ENCODE peak calls at places on chromosomes 1 and 21, in five cellular contexts. E is lower lobe of right lung, P is colonic mucosa, D is right atrium auricular region, B is WERI-Rb-1. Y is an unnamed sample.

GRCh38 chr1:51638350-51638749 is 21.5 kb downstream of the OSBPL9 start:
- DNase-seq in E (no peak), P (no peak), D (no peak), B (no peak), Y (no peak)

GRCh38 chr1:87685366-87686136 is 356.9 kb downstream of the LMO4 start:
- DNase-seq in E (no peak), P (no peak), D (no peak), B (peak; percentile 21), Y (no peak)

GRCh38 chr1:205714190-205714905 is 34.0 kb upstream of the SLC45A3 start:
- DNase-seq in E (no peak), P (no peak), D (no peak), B (no peak), Y (no peak)

GRCh38 chr1:162530318-162530984 is 31.1 kb upstream of the UAP1 start:
- DNase-seq in E (no peak), P (no peak), D (no peak), B (no peak), Y (peak; percentile 51)

GRCh38 chr1:194860248-194861201 is 1674.1 kb upstream of the B3GALT2 start:
- DNase-seq in E (no peak), P (no peak), D (no peak), B (no peak), Y (no peak)

GRCh38 chr1:53781654-53782053 is 42.7 kb upstream of the GLIS1 start:
- DNase-seq in E (no peak), P (no peak), D (no peak), B (no peak), Y (no peak)

GRCh38 chr1:79704067-79704466 is 697.5 kb upstream of the ADGRL4 start:
- DNase-seq in E (no peak), P (no peak), D (no peak), B (no peak), Y (no peak)

GRCh38 chr1:14603641-14604040 is 5.2 kb downstream of the KAZN start:
- DNase-seq in E (no peak), P (no peak), D (no peak), B (no peak), Y (no peak)

GRCh38 chr1:159177273-159177907 is 6.0 kb downstream of the CADM3 start:
- DNase-seq in E (no peak), P (peak; percentile 29), D (no peak), B (no peak), Y (no peak)

GRCh38 chr1:43144228-43144627 is 27.9 kb downstream of the EBNA1BP2 start:
- DNase-seq in E (no peak), P (no peak), D (no peak), B (no peak), Y (no peak)

GRCh38 chr1:205510308-205510950 is 6.0 kb downstream of the CDK18 start:
- DNase-seq in E (no peak), P (no peak), D (no peak), B (no peak), Y (no peak)

GRCh38 chr1:245166471-245166885 is 11.7 kb downstream of the KIF26B start:
- DNase-seq in E (no peak), P (no peak), D (no peak), B (peak; percentile 37), Y (no peak)

GRCh38 chr1:235933483-235934116 is 66.9 kb upstream of the LYST start:
- DNase-seq in E (peak; percentile 63), P (no peak), D (no peak), B (no peak), Y (no peak)

GRCh38 chr1:205348559-205349477 is 7.9 kb downstream of the KLHDC8A start:
- DNase-seq in E (no peak), P (no peak), D (no peak), B (peak; percentile 93), Y (peak; percentile 29)

GRCh38 chr1:27618341-27619067 is 14.6 kb upstream of the AHDC1 start:
- DNase-seq in E (no peak), P (no peak), D (no peak), B (no peak), Y (no peak)

GRCh38 chr1:151135433-151136385 is 10.7 kb downstream of the SEMA6C start:
- DNase-seq in E (no peak), P (no peak), D (no peak), B (peak; percentile 79), Y (no peak)

GRCh38 chr1:245046764-245047163 is 108.0 kb upstream of the KIF26B start:
- DNase-seq in E (no peak), P (peak; percentile 22), D (no peak), B (no peak), Y (no peak)

GRCh38 chr1:1033009-1033587 is 13.2 kb downstream of the AGRN start:
- DNase-seq in E (peak; percentile 89), P (peak; percentile 91), D (peak; percentile 61), B (peak; percentile 98), Y (peak; percentile 93)

GRCh38 chr1:241782396-241782795 is 65.6 kb upstream of the EXO1 start:
- DNase-seq in E (no peak), P (no peak), D (no peak), B (no peak), Y (no peak)

GRCh38 chr21:25421327-25422028 is 185.8 kb downstream of the MRPL39 start:
- DNase-seq in E (no peak), P (no peak), D (no peak), B (peak; percentile 63), Y (peak; percentile 79)

GRCh38 chr1:169060010-169060722 is 46.3 kb upstream of the ATP1B1 start:
- DNase-seq in E (no peak), P (peak; percentile 84), D (no peak), B (no peak), Y (no peak)

GRCh38 chr1:228798047-228798446 is 62.8 kb downstream of the RHOU start:
- DNase-seq in E (no peak), P (no peak), D (no peak), B (no peak), Y (no peak)

GRCh38 chr21:38134084-38134873 is 122.5 kb upstream of the KCNJ15 start:
- DNase-seq in E (no peak), P (no peak), D (no peak), B (no peak), Y (no peak)

GRCh38 chr1:162541619-162542141 is 19.8 kb upstream of the UAP1 start:
- DNase-seq in E (no peak), P (no peak), D (peak; percentile 88), B (no peak), Y (peak; percentile 57)

GRCh38 chr1:116273042-116273783 is 99.8 kb upstream of the ATP1A1 start:
- DNase-seq in E (no peak), P (no peak), D (no peak), B (peak; percentile 88), Y (no peak)

GRCh38 chr21:37389456-37389855 is 22.9 kb downstream of the DYRK1A start:
- DNase-seq in E (no peak), P (no peak), D (no peak), B (no peak), Y (no peak)

DNA sequence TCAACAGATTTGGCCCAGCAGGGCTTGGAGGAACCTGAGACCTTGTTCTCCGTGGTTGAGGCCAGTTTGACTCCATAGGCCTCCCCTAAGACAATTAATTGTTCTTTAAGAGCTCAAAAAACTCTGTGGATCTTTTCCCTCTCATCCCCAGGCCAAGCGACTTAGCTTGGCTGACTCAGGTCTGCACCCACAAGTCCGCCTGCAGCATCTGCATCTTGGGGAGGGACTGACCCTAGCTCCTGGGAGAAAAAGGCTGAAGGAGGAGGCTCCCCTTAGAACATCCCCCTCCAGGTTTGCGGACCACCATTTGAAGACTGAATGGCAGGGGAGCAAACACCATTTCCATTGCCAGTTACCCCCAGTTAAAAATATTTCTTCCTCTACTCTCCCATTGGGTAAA is 1.5 kb upstream of the HES2 start:
- DNase-seq in E (no peak), P (no peak), D (no peak), B (no peak), Y (no peak)
- H3K27me3 ChIP-seq in E (peaks cover 98% of the 10 kb centered on the region), P (peaks cover 50% of the 10 kb centered on the region), D (peaks cover 55% of the 10 kb centered on the region), B (no peaks in the 10 kb centered on the region), Y (peaks cover 48% of the 10 kb centered on the region)

GRCh38 chr1:2050482-2050792 is 226 bp downstream of the PRKCZ start:
- DNase-seq in E (no peak), P (no peak), D (no peak), B (peak; percentile 54), Y (no peak)

GRCh38 chr1:2049225-2049516 is 1.0 kb upstream of the PRKCZ start:
- DNase-seq in E (no peak), P (no peak), D (no peak), B (no peak), Y (no peak)

GRCh38 chr1:2047749-2048729 is 2.2 kb upstream of the PRKCZ start:
- DNase-seq in E (no peak), P (peak; percentile 82), D (no peak), B (no peak), Y (peak; percentile 78)

GRCh38 chr1:2050793-2051682 is 827 bp downstream of the PRKCZ start:
- DNase-seq in E (no peak), P (no peak), D (no peak), B (no peak), Y (no peak)

DNA sequence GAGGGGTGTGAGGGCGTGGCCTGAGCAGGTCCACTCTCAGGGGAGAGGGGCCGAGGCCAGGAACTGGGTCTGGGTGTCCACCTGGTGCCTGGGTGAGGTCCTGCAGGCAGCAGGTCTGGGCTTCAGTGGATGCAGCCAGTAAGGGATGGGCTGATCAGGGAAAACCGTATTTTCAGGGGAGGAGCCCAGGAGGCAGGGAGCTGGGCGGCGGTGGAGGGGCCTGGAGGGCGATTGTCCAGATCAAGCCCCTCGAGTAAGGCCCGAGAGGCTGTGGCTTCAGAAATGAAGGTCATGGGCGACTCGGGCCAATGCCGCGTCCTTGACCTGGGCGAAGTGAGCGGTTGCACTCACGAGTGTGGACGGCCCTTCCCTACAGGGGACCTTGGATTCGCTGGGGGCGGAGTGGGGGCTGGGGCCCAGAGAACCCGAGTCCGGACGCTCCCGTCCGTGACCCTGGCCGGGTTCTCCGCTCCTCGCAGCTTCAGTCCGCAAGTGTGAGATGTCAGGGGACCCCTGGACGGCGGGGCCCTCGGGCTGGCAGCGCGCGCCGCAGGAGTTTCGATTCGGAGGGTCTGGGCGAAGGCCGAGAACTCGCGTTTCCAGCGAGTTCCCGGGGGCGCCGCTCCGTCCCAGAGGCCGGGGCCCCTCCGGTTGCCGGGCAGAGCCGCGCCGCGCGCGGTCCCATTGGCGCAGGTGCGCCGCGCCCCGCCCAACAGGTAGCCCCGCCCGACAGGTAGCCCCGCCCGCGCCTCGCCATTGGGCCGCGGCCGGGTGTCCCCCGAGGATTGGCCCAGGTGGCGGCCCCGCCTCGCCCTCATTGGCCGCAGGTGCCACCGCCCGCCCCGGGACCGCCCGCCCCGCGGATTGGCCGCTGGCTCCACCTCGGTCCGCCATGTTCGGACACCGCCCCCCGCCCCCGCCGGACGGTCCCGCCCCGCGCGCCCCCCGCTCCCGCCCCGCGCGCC is at the start of gene PRKCZ:
- DNase-seq in E (peak; percentile 95), P (peak; percentile 94), D (peak; percentile 64), B (peak; percentile 95), Y (peak; percentile 94)
- H3K4me3 ChIP-seq in E (peak within 1 kb of the TSS; percentile 66), P (peak within 1 kb of the TSS; percentile 61), D (peak within 1 kb of the TSS; percentile 58), B (peak within 1 kb of the TSS; percentile 86), Y (peak within 1 kb of the TSS; percentile 61)

GRCh38 chr1:10909697-10910489 is 102.6 kb upstream of the TARDBP start:
- DNase-seq in E (peak; percentile 86), P (peak; percentile 73), D (no peak), B (peak; percentile 83), Y (peak; percentile 82)
- TF ChIP-seq CTCF in E (peak; percentile 66), P (peak; percentile 54), D (no peak), B (peak; percentile 74), Y (peak; percentile 47)

GRCh38 chr1:153259387-153259786 is at the start of gene LORICRIN:
- DNase-seq in E (no peak), P (no peak), D (no peak), B (no peak), Y (no peak)
- H3K27me3 ChIP-seq in E (peaks cover 49% of the 10 kb centered on the region), P (peaks cover 30% of the 10 kb centered on the region), D (peaks cover 16% of the 10 kb centered on the region), B (peaks cover 28% of the 10 kb centered on the region), Y (peaks cover 18% of the 10 kb centered on the region)